ENCODE peak calls at places on chromosomes 16 and 17, in seven cellular contexts. M is heart right ventricle, F is pancreas, G is cardiac muscle cell, W is neuronal stem cell, C is endodermal cell, Y is IMR-90. K is an unnamed sample. For H3K4me1, the result is how much of the 10 kb centered on the place peaks cover.

GRCh38 chr16:79571065-79571697 is 29.4 kb downstream of the MAF start:
- DNase-seq in M (peak), F (no peak), G (no peak), W (no peak), C (no peak), Y (no peak), K (no peak)

GRCh38 chr17:46154151-46154816 is 38.9 kb downstream of the KANSL1 start:
- DNase-seq in M (no peak), F (no peak), G (no peak), W (no peak), C (no peak), Y (peak), K (no peak)

GRCh38 chr16:68289621-68290329 is 21.0 kb downstream of the SLC7A6OS start:
- DNase-seq in M (no peak), F (no peak), G (peak), W (no peak), C (peak), Y (no peak), K (no peak)

GRCh38 chr17:63967953-63968352 is 4.8 kb downstream of the SCN4A start:
- DNase-seq in M (no peak), F (no peak), G (no peak), W (no peak), C (no peak), Y (peak), K (peak)

GRCh38 chr17:19386276-19386863 is 620 bp downstream of the MFAP4 start:
- DNase-seq in M (no peak), F (no peak), G (peak), W (no peak), C (peak), Y (peak), K (peak)

GRCh38 chr16:88314991-88315542 is 67.7 kb upstream of the ZNF469 start:
- DNase-seq in M (no peak), F (peak), G (no peak), W (no peak), C (no peak), Y (no peak), K (no peak)

GRCh38 chr16:64534180-64534780 is 587.6 kb downstream of the CDH11 start:
- DNase-seq in M (no peak), F (no peak), G (peak), W (no peak), C (peak), Y (no peak), K (no peak)

GRCh38 chr17:66790476-66791061 is 44.3 kb upstream of the CACNG5 start:
- DNase-seq in M (no peak), F (no peak), G (peak), W (no peak), C (peak), Y (no peak), K (no peak)

GRCh38 chr17:7034955-7035590 is 742 bp upstream of the SLC16A13 start:
- DNase-seq in M (peak), F (no peak), G (no peak), W (no peak), C (no peak), Y (no peak), K (no peak)

GRCh38 chr16:78727536-78727935 is 628.1 kb downstream of the WWOX start:
- DNase-seq in M (no peak), F (no peak), G (no peak), W (no peak), C (peak), Y (no peak), K (no peak)

GRCh38 chr17:81249233-81250040 is 10.3 kb downstream of the NDUFAF8 start:
- DNase-seq in M (no peak), F (peak), G (peak), W (no peak), C (no peak), Y (peak), K (no peak)

GRCh38 chr17:55334285-55334684 is 69.5 kb downstream of the HLF start:
- DNase-seq in M (no peak), F (no peak), G (peak), W (no peak), C (no peak), Y (no peak), K (no peak)

GRCh38 chr17:67273900-67274299 is 28.9 kb upstream of the HELZ start:
- DNase-seq in M (no peak), F (no peak), G (no peak), W (no peak), C (no peak), Y (no peak), K (no peak)

GRCh38 chr16:81155769-81156168 is 59.6 kb upstream of the GCSH start:
- DNase-seq in M (no peak), F (no peak), G (no peak), W (no peak), C (no peak), Y (no peak), K (no peak)

GRCh38 chr17:42779304-42779941 is 987 bp upstream of the WNK4 start:
- DNase-seq in M (no peak), F (no peak), G (no peak), W (no peak), C (no peak), Y (no peak), K (no peak)

GRCh38 chr16:34803683-34804416 is 1344.4 kb downstream of the TP53TG3F start:
- DNase-seq in M (no peak), F (peak), G (no peak), W (no peak), C (no peak), Y (no peak), K (no peak)

GRCh38 chr17:77386502-77387192 is 245.9 kb downstream of the SEC14L1 start:
- DNase-seq in M (no peak), F (no peak), G (no peak), W (no peak), C (no peak), Y (no peak), K (no peak)
- H3K4me1 ChIP-seq in M (half or more), F (under half), G (half or more), W (half or more), C (under half), Y (half or more), K (half or more)

GRCh38 chr17:50212121-50212843 is 10.9 kb upstream of the COL1A1 start:
- DNase-seq in M (no peak), F (no peak), G (peak), W (no peak), C (no peak), Y (peak), K (no peak)

GRCh38 chr17:50213026-50214015 is 11.9 kb upstream of the COL1A1 start:
- DNase-seq in M (no peak), F (no peak), G (no peak), W (no peak), C (peak), Y (peak), K (no peak)

GRCh38 chr17:50209472-50210248 is 8.2 kb upstream of the COL1A1 start:
- DNase-seq in M (peak), F (peak), G (peak), W (no peak), C (peak), Y (peak), K (no peak)

GRCh38 chr17:50210249-50211225 is 9.1 kb upstream of the COL1A1 start:
- DNase-seq in M (peak), F (no peak), G (peak), W (no peak), C (peak), Y (peak), K (no peak)

GRCh38 chr17:50211249-50212120 is 10.1 kb upstream of the COL1A1 start:
- DNase-seq in M (no peak), F (no peak), G (peak), W (no peak), C (peak), Y (no peak), K (no peak)
- H3K4me1 ChIP-seq in M (under half), F (under half), G (half or more), W (under half), C (under half), Y (half or more), K (half or more)

DNA sequence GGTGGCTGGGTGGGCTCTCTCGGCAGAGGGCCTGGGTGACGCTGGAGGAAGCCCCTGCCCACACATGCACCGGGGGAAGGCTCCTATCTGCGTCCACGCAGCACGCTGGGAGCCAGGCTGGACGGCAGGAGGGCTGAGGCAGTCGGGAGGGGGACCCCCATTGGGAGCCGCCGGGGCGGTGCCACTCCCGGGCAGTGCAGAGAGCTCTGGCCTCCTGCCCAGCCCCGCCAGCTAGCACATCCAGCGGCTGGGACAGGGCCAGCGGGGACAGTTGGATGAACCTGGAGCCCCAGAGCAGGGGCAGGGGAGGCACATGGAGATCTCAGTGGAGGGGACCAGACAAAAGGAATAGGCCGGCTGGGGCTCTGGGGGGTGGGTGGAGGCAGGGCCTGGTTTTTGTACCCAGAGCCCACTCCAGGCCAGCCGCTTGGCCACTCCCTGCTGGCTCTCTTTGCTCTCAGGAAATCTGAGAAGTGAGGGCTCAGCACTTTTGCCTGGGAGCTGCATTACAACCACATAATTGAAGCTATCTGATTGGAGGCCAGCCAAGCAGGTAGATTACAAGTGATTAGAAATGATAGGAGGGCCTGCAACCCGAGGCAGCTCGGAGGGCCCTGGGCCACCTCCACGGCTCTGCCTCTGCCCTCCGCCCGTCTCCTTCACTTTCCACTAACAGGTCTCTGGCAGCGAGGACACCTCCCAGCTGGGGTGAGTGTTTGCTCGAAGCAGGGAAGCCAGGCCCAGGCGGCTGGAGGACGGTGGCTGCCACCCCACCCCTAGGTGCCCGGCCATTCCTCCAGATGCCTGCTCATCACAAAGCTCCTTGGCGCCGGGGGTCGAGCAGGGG is 40.1 kb downstream of the ENGASE start:
- DNase-seq in M (peak), F (no peak), G (peak), W (peak), C (peak), Y (no peak), K (no peak)
- H3K4me1 ChIP-seq in M (under half), F (under half), G (under half), W (under half), C (under half), Y (under half), K (under half)

GRCh38 chr17:78971764-78972506 is 7.8 kb downstream of the LGALS3BP start:
- DNase-seq in M (no peak), F (peak), G (no peak), W (no peak), C (peak), Y (no peak), K (no peak)
- H3K4me1 ChIP-seq in M (under half), F (under half), G (under half), W (under half), C (under half), Y (under half), K (under half)

GRCh38 chr16:20904507-20905079 is 4.0 kb downstream of the LYRM1 start:
- DNase-seq in M (no peak), F (no peak), G (peak), W (no peak), C (no peak), Y (peak), K (peak)

GRCh38 chr16:20906871-20907255 is 6.3 kb downstream of the LYRM1 start:
- DNase-seq in M (no peak), F (no peak), G (no peak), W (no peak), C (no peak), Y (no peak), K (no peak)

GRCh38 chr16:20903889-20904506 is 3.4 kb downstream of the LYRM1 start:
- DNase-seq in M (no peak), F (no peak), G (no peak), W (no peak), C (no peak), Y (no peak), K (no peak)

GRCh38 chr16:20905576-20905975 is 5.0 kb downstream of the LYRM1 start:
- DNase-seq in M (no peak), F (no peak), G (peak), W (no peak), C (no peak), Y (peak), K (no peak)

DNA sequence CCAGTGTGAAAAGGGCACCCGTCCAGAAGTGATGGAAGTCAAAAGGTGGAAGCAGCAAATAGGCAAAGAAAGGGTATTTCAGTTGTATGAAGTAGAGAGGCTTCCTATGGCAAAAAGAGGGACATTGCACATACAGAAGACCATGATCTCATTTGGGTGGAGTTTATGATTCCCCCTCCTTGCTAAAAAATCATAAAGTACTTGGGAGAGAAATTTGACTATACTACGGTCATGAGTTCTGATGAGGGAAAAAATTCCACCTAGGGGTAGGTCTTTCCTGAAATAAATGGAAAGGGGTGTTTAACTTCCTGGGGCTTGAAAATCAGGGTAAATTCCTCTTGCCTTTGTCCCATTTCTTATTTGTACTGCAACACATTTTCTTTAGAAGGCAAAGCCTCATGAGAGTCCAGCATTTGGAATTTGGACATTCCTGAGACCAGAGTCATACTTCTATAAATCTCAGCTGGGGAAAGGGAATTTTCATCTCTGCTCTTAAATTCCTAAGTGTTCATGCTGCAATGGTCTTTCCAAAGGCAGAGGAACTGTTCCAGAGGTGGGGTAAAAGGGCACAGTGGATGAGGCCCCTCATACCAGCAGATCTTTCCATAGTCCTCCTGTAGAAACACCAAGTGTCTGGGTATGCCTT is 5.8 kb downstream of the LYRM1 start:
- DNase-seq in M (no peak), F (no peak), G (peak), W (no peak), C (no peak), Y (peak), K (no peak)
- H3K4me1 ChIP-seq in M (half or more), F (under half), G (under half), W (under half), C (under half), Y (under half), K (under half)

GRCh38 chr17:57536289-57536688 is 208.8 kb downstream of the CCDC182 start:
- DNase-seq in M (no peak), F (no peak), G (no peak), W (no peak), C (peak), Y (no peak), K (no peak)
- H3K4me1 ChIP-seq in M (under half), F (under half), G (under half), W (under half), C (under half), Y (under half), K (under half)

GRCh38 chr17:16046966-16047365 is 47.3 kb downstream of the TTC19 start:
- DNase-seq in M (no peak), F (no peak), G (peak), W (no peak), C (no peak), Y (peak), K (no peak)

GRCh38 chr17:16044484-16044883 is 44.9 kb downstream of the TTC19 start:
- DNase-seq in M (no peak), F (no peak), G (no peak), W (no peak), C (peak), Y (no peak), K (peak)

GRCh38 chr17:16050844-16051243 is 51.2 kb downstream of the TTC19 start:
- DNase-seq in M (no peak), F (no peak), G (no peak), W (no peak), C (no peak), Y (no peak), K (no peak)

GRCh38 chr17:16052486-16052885 is 52.9 kb downstream of the TTC19 start:
- DNase-seq in M (no peak), F (no peak), G (peak), W (no peak), C (no peak), Y (peak), K (no peak)

GRCh38 chr17:16048797-16049449 is 49.3 kb downstream of the TTC19 start:
- DNase-seq in M (no peak), F (no peak), G (no peak), W (no peak), C (no peak), Y (no peak), K (no peak)
- H3K4me1 ChIP-seq in M (under half), F (under half), G (under half), W (under half), C (under half), Y (under half), K (under half)

K was measured in trophoblast cell.